ENCODE peak calls at places on chromosome 16, in six cellular contexts. N is suprapubic skin, Y is GM12878, U is lower lobe of right lung, L is osteocyte, H is lower leg skin. M is an unnamed sample.

GRCh38 chr16:67679935-67680897 is 13.6 kb downstream of the C16orf86 start:
- DNase-seq in N (no peak), Y (no peak), U (no peak), L (no peak), H (no peak), M (no peak)

GRCh38 chr16:56281256-56281805 is 90.0 kb downstream of the GNAO1 start:
- DNase-seq in N (no peak), Y (no peak), U (no peak), L (no peak), H (no peak), M (no peak)

GRCh38 chr16:16108759-16109158 is 114.5 kb downstream of the ABCC6 start:
- DNase-seq in N (no peak), Y (no peak), U (no peak), L (no peak), H (no peak), M (no peak)

GRCh38 chr16:68116256-68116853 is 31.2 kb downstream of the NFATC3 start:
- DNase-seq in N (no peak), Y (no peak), U (no peak), L (no peak), H (no peak), M (no peak)

GRCh38 chr16:61105544-61105943 is 930.7 kb downstream of the CDH8 start:
- DNase-seq in N (no peak), Y (no peak), U (no peak), L (no peak), H (no peak), M (no peak)

GRCh38 chr16:676565-677297 is 1.3 kb downstream of the RHBDL1 start:
- DNase-seq in N (no peak), Y (no peak), U (peak; percentile 83), L (no peak), H (peak; percentile 76), M (no peak)

GRCh38 chr16:2286550-2286949 is 18.6 kb upstream of the RNPS1 start:
- DNase-seq in N (no peak), Y (no peak), U (no peak), L (no peak), H (no peak), M (no peak)

GRCh38 chr16:82510041-82510440 is 116.7 kb upstream of the CDH13 start:
- DNase-seq in N (no peak), Y (no peak), U (no peak), L (no peak), H (no peak), M (no peak)

DNA sequence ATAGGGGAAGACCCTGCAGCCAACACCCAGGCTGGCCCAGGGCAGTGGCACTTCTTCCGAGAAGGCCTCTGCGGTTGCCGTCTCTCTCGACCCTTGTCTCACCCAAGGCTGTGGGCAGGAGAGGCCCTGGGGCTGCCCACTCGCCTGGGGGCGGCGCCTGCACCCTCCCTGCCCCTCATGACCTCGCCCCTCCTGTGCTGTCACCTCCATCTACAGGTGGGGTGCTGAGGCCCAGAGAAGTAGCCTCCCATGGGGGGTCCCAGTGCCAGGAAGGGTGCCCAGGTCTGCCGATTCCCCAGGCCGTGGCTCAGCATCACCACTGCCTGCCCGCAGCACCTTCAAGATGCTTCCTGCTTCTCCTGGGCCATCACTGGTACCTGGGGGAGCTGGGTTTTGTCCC is 992 bp downstream of the NLRC3 start:
- DNase-seq in N (no peak), Y (no peak), U (no peak), L (no peak), H (no peak), M (no peak)
- TF ChIP-seq CTCF in N (no peak), Y (no peak), U (no peak), L (no peak), H (no peak), M (no peak)

DNA sequence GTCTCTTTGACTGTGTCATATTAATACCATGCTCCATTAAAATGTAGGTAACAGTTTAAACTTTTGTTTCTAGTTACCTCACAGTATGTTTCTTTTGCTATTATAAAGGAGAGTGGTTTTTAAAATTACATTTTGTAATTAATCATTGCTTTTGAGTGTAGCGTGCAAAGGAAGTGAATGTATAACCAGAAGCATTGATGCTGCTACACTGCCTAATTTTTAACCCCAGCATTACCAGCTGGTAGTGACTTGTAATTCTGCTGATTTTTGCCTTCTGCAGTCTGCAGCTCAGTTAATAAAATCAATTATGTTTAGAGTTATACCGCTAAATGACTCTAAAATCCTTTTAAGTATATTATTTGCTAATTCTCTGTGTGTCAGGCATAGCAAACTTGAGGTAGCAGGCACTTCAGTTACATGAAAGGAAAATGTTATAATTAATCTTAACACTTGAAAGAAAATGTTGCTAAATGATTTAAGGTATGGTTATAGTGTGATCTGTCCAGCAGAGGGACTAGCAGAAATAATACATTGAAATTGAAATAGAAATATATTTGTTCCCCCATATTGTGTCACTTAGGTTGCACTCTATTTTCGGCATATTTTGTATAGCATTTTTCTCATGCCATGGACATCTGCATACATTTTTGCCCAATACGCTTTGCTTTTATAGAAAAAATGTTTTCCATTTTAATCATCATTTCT is 388.5 kb downstream of the CNTNAP4 start:
- DNase-seq in N (no peak), Y (no peak), U (no peak), L (no peak), H (no peak), M (no peak)
- TF ChIP-seq CTCF in N (no peak), Y (no peak), U (no peak), L (no peak), H (no peak), M (peak; percentile 33)

DNA sequence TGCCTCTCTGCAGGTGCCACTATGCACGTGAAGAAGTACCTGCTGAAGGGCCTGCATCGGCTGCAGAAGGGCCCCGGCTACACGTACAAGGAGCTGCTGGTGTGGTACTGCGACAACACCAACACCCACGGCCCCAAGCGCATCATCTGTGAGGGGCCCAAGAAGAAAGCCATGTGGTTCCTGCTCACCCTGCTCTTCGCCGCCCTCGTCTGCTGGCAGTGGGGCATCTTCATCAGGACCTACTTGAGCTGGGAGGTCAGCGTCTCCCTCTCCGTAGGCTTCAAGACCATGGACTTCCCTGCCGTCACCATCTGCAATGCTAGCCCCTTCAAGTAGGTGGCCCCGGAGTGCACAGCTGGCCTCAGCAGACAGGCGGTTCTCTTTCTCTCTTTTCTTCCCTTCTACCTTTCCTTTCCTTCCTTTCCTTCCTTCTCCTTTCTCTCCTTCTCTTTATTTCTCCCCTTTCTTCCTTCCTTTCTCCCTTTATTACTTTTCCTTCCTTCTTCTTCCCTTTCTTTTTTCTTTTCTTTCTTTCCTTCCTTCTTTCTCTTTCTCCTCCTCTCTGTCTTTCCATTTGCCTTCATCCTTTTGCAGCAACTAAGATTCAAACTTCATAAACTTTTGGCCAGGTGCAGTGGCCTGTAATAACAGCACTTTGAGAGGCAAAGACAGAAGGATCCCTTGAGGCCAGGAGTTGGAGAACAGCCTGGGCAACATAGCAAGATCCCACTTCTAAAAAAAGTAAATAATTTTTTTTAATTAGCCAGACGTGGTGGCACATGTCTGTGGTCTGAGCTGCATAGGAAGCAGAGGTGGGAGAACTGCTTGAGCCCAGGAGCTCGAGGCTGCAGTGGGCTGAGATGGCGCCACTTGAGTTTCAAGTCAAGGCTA is 46.7 kb downstream of the SCNN1B start:
- DNase-seq in N (no peak), Y (no peak), U (no peak), L (no peak), H (no peak), M (no peak)
- TF ChIP-seq CTCF in N (no peak), Y (no peak), U (no peak), L (peak; percentile 13), H (no peak), M (no peak)

DNA sequence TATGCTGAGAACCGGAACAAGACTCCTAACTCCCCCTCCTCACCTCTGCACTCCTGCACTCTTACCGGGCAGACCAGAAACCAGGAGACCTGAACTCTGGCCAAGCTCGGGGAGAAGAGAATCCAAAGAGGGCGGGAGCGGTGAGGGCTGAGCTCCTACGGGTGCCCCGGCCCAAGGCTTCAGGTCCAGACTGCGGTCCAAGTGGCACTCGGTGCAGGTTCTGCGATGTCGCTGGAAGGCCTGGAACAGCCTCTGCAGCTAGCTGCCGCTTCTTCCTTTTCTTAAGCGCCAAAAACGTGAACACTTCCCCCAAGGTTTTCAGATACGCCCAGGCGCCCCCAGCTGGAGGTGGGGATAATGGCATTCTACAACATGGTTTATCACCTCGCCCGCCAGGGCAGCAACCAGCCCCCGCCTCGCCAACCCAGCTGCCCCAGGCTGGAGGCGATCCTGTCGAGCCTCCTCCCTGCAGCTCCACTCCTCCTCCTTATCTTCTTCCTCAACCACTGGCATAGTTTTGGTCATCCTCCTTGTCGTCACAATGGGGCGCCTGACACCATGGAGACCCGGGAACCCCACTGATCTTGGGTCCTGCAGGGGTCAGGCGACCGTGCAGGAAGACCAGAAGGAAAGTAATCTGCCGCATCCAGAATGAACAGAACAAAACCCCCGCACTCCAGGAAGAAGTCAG is 1735.9 kb downstream of the TP53TG3F start:
- DNase-seq in N (peak; percentile 65), Y (no peak), U (peak; percentile 14), L (no peak), H (no peak), M (no peak)
- TF ChIP-seq CTCF in N (no peak), Y (no peak), U (no peak), L (no peak), H (no peak), M (peak; percentile 29)

GRCh38 chr16:83940157-83940556 is 12.9 kb upstream of the OSGIN1 start:
- DNase-seq in N (no peak), Y (no peak), U (no peak), L (no peak), H (no peak), M (no peak)
- TF ChIP-seq CTCF in N (no peak), Y (no peak), U (no peak), L (no peak), H (no peak), M (no peak)

GRCh38 chr16:29805232-29806095 is 865 bp upstream of the MAZ start:
- DNase-seq in N (peak; percentile 99), Y (peak; percentile 76), U (peak; percentile 99), L (peak; percentile 99), H (peak; percentile 97), M (peak; percentile 98)
- TF ChIP-seq CTCF in N (no peak), Y (no peak), U (no peak), L (no peak), H (no peak), M (no peak)

GRCh38 chr16:54937673-54938350 is 7.1 kb downstream of the IRX5 start:
- DNase-seq in N (no peak), Y (no peak), U (no peak), L (no peak), H (no peak), M (peak; percentile 45)
- TF ChIP-seq CTCF in N (no peak), Y (no peak), U (no peak), L (peak; percentile 17), H (no peak), M (peak; percentile 62)

GRCh38 chr16:12147681-12148479 is 171.3 kb downstream of the SNX29 start:
- DNase-seq in N (no peak), Y (no peak), U (no peak), L (no peak), H (no peak), M (no peak)
- TF ChIP-seq CTCF in N (no peak), Y (no peak), U (no peak), L (no peak), H (no peak), M (no peak)